ENCODE peak calls at places on chromosomes 12 and 14, in ten cellular contexts. S, E, K, J, R, B, I, M, Q and G are unnamed samples.

GRCh38 chr12:38166225-38166624 is 150.3 kb upstream of the ALG10B start:
- DNase-seq in S (no peak), E (no peak), K (no peak), J (no peak), R (no peak), B (no peak), I (no peak), M (no peak), Q (no peak), G (no peak)

GRCh38 chr12:90543841-90544240 is 411.1 kb downstream of the CCER1 start:
- DNase-seq in S (no peak), E (peak), K (no peak), J (no peak), R (peak), B (no peak), I (no peak), M (no peak), Q (no peak), G (no peak)

GRCh38 chr14:75521415-75522199 is 662 bp upstream of the BATF start:
- DNase-seq in S (no peak), E (no peak), K (no peak), J (no peak), R (no peak), B (no peak), I (no peak), M (no peak), Q (no peak), G (peak)

GRCh38 chr12:26711569-26711968 is 121.4 kb downstream of the ITPR2 start:
- DNase-seq in S (no peak), E (no peak), K (no peak), J (no peak), R (peak), B (no peak), I (no peak), M (no peak), Q (no peak), G (no peak)

GRCh38 chr12:8773456-8773855 is 49.0 kb upstream of the A2ML1 start:
- DNase-seq in S (no peak), E (no peak), K (no peak), J (no peak), R (no peak), B (no peak), I (no peak), M (no peak), Q (peak), G (no peak)

GRCh38 chr12:108338915-108339657 is at the start of gene CMKLR1:
- DNase-seq in S (no peak), E (peak), K (no peak), J (no peak), R (no peak), B (peak), I (no peak), M (no peak), Q (peak), G (no peak)

GRCh38 chr12:4269279-4269991 is 4.1 kb upstream of the CCND2 start:
- DNase-seq in S (peak), E (peak), K (no peak), J (peak), R (peak), B (no peak), I (no peak), M (peak), Q (peak), G (peak)

GRCh38 chr12:131604146-131604844 is 106.6 kb upstream of the SFSWAP start:
- DNase-seq in S (no peak), E (no peak), K (no peak), J (peak), R (no peak), B (no peak), I (no peak), M (no peak), Q (no peak), G (no peak)

GRCh38 chr14:69043007-69043444 is 63.9 kb upstream of the ACTN1 start:
- DNase-seq in S (no peak), E (no peak), K (no peak), J (no peak), R (no peak), B (no peak), I (no peak), M (no peak), Q (peak), G (no peak)

GRCh38 chr12:5318874-5319273 is 113.0 kb upstream of the NTF3 start:
- DNase-seq in S (peak), E (peak), K (peak), J (no peak), R (peak), B (no peak), I (peak), M (no peak), Q (no peak), G (peak)

GRCh38 chr12:28500373-28501024 is 310.2 kb downstream of the CCDC91 start:
- DNase-seq in S (no peak), E (peak), K (no peak), J (no peak), R (peak), B (no peak), I (no peak), M (no peak), Q (no peak), G (no peak)

GRCh38 chr12:2169964-2170363 is 117.2 kb downstream of the CACNA1C start:
- DNase-seq in S (no peak), E (no peak), K (no peak), J (no peak), R (peak), B (no peak), I (no peak), M (no peak), Q (no peak), G (no peak)

GRCh38 chr12:117009759-117010158 is 89.5 kb downstream of the TESC start:
- DNase-seq in S (no peak), E (no peak), K (no peak), J (no peak), R (no peak), B (no peak), I (no peak), M (no peak), Q (no peak), G (no peak)

GRCh38 chr12:25352078-25352918 is 101.6 kb upstream of the KRAS start:
- DNase-seq in S (no peak), E (peak), K (no peak), J (no peak), R (peak), B (no peak), I (no peak), M (no peak), Q (no peak), G (no peak)

GRCh38 chr12:110156766-110157165 is 32.6 kb downstream of the IFT81 start:
- DNase-seq in S (no peak), E (no peak), K (no peak), J (no peak), R (no peak), B (no peak), I (no peak), M (no peak), Q (no peak), G (no peak)

GRCh38 chr12:45357547-45358417 is 141.9 kb downstream of the ANO6 start:
- DNase-seq in S (no peak), E (peak), K (no peak), J (no peak), R (peak), B (no peak), I (no peak), M (no peak), Q (peak), G (no peak)

GRCh38 chr12:117408161-117408791 is 46.9 kb upstream of the NOS1 start:
- DNase-seq in S (peak), E (peak), K (no peak), J (no peak), R (peak), B (no peak), I (no peak), M (no peak), Q (no peak), G (peak)

GRCh38 chr14:101086926-101087325 is 183.4 kb upstream of the RTL1 start:
- DNase-seq in S (no peak), E (no peak), K (no peak), J (no peak), R (no peak), B (no peak), I (no peak), M (no peak), Q (no peak), G (no peak)

GRCh38 chr14:35410858-35411257 is 6.3 kb upstream of the NFKBIA start:
- DNase-seq in S (no peak), E (no peak), K (no peak), J (no peak), R (no peak), B (no peak), I (no peak), M (no peak), Q (no peak), G (no peak)

GRCh38 chr12:129520736-129521135 is 383.1 kb downstream of the TMEM132D start:
- DNase-seq in S (no peak), E (no peak), K (no peak), J (no peak), R (peak), B (no peak), I (no peak), M (no peak), Q (no peak), G (peak)